ENCODE peak calls at places on chromosomes 5 and 9, in five cellular contexts. One of them, this sample, is unnamed.

GRCh38 chr5:43193952-43194321 is 1.9 kb downstream of the NIM1K start:
- DNase-seq in activated effector memory CD4-positive, alpha-beta T cell treated with Interleukin-2 at 50 U/mL for 16 hours: no peak
- DNase-seq in endothelial cell: no peak
- DNase-seq in RWPE1: no peak
- DNase-seq in T1000: no peak
- DNase-seq in this sample: no peak

GRCh38 chr5:118687671-118688621 is 300.4 kb downstream of the DTWD2 start:
- DNase-seq in activated effector memory CD4-positive, alpha-beta T cell treated with Interleukin-2 at 50 U/mL for 16 hours: no peak
- DNase-seq in endothelial cell: no peak
- DNase-seq in RWPE1: no peak
- DNase-seq in T1000: no peak
- DNase-seq in this sample: no peak

GRCh38 chr5:179405426-179406030 is 60.3 kb upstream of the ADAMTS2 start:
- DNase-seq in activated effector memory CD4-positive, alpha-beta T cell treated with Interleukin-2 at 50 U/mL for 16 hours: no peak
- DNase-seq in endothelial cell: no peak
- DNase-seq in RWPE1: no peak
- DNase-seq in T1000: no peak
- DNase-seq in this sample: no peak

GRCh38 chr5:54765327-54765726 is 220.1 kb downstream of the ESM1 start:
- DNase-seq in activated effector memory CD4-positive, alpha-beta T cell treated with Interleukin-2 at 50 U/mL for 16 hours: no peak
- DNase-seq in endothelial cell: no peak
- DNase-seq in RWPE1: no peak
- DNase-seq in T1000: no peak
- DNase-seq in this sample: no peak

GRCh38 chr9:95857122-95857521 is 18.4 kb upstream of the ERCC6L2 start:
- DNase-seq in activated effector memory CD4-positive, alpha-beta T cell treated with Interleukin-2 at 50 U/mL for 16 hours: no peak
- DNase-seq in endothelial cell: no peak
- DNase-seq in RWPE1: peak
- DNase-seq in T1000: peak
- DNase-seq in this sample: no peak

GRCh38 chr5:84287964-84288363 is 96.7 kb downstream of the EDIL3 start:
- DNase-seq in activated effector memory CD4-positive, alpha-beta T cell treated with Interleukin-2 at 50 U/mL for 16 hours: no peak
- DNase-seq in endothelial cell: no peak
- DNase-seq in RWPE1: peak
- DNase-seq in T1000: peak
- DNase-seq in this sample: no peak

GRCh38 chr9:133485531-133486260 is 6.8 kb upstream of the SLC2A6 start:
- DNase-seq in activated effector memory CD4-positive, alpha-beta T cell treated with Interleukin-2 at 50 U/mL for 16 hours: no peak
- DNase-seq in endothelial cell: no peak
- DNase-seq in RWPE1: no peak
- DNase-seq in T1000: no peak
- DNase-seq in this sample: no peak

GRCh38 chr5:98349251-98349989 is 424.0 kb upstream of the RGMB start:
- DNase-seq in activated effector memory CD4-positive, alpha-beta T cell treated with Interleukin-2 at 50 U/mL for 16 hours: no peak
- DNase-seq in endothelial cell: no peak
- DNase-seq in RWPE1: no peak
- DNase-seq in T1000: peak
- DNase-seq in this sample: no peak

GRCh38 chr5:127572930-127573329 is 55.5 kb downstream of the PRRC1 start:
- DNase-seq in activated effector memory CD4-positive, alpha-beta T cell treated with Interleukin-2 at 50 U/mL for 16 hours: no peak
- DNase-seq in endothelial cell: no peak
- DNase-seq in RWPE1: no peak
- DNase-seq in T1000: no peak
- DNase-seq in this sample: no peak

This sample was measured in thoracic aorta.